ENCODE peak calls at places on chromosomes 5 and 9, in five cellular contexts. S is epithelial cell of esophagus, I is neural progenitor cell, N is body of pancreas, Q is endothelial cell. W is an unnamed sample.

GRCh38 chr5:89028579-89029272 is 145.7 kb upstream of the MEF2C start:
- DNase-seq in I (no peak), N (no peak), Q (no peak), S (peak; percentile 89), W (no peak)

GRCh38 chr5:159026781-159027180 is 72.9 kb downstream of the EBF1 start:
- DNase-seq in I (no peak), N (no peak), Q (no peak), S (no peak), W (no peak)

GRCh38 chr9:103361906-103362305 is 366.8 kb downstream of the CYLC2 start:
- DNase-seq in I (no peak), Q (no peak), N (no peak), S (peak; percentile 67), W (no peak)

GRCh38 chr5:29780401-29780800 is 1413.1 kb upstream of the CDH6 start:
- DNase-seq in Q (no peak), I (no peak), S (no peak), N (no peak), W (no peak)

GRCh38 chr5:27308151-27308550 is 269.8 kb upstream of the CDH9 start:
- DNase-seq in S (peak; percentile 72), I (no peak), Q (no peak), N (no peak), W (no peak)

GRCh38 chr5:100838048-100838473 is 65.0 kb downstream of the ST8SIA4 start:
- DNase-seq in I (no peak), S (peak; percentile 29), N (no peak), Q (no peak), W (no peak)

GRCh38 chr9:96655198-96655851 is at the start of gene PRXL2C:
- DNase-seq in I (no peak), Q (peak; percentile 82), S (peak; percentile 75), N (peak; percentile 86), W (peak; percentile 85)

GRCh38 chr5:127916875-127917573 is 166.5 kb upstream of the SLC12A2 start:
- DNase-seq in S (no peak), Q (no peak), I (no peak), N (no peak), W (no peak)

GRCh38 chr9:20511680-20512079 is 110.6 kb downstream of the MLLT3 start:
- DNase-seq in Q (no peak), I (no peak), S (no peak), N (no peak), W (no peak)

GRCh38 chr5:171418982-171419662 is at the start of gene FGF18:
- DNase-seq in I (peak; percentile 91), Q (peak; percentile 49), N (peak; percentile 22), S (peak; percentile 37), W (peak; percentile 81)

GRCh38 chr5:154086641-154087040 is 47.9 kb downstream of the MFAP3 start:
- DNase-seq in N (no peak), I (no peak), Q (no peak), S (no peak), W (no peak)

GRCh38 chr5:41878598-41879305 is 8.5 kb upstream of the OXCT1 start:
- DNase-seq in S (no peak), N (no peak), Q (no peak), I (no peak), W (no peak)

GRCh38 chr9:27528886-27529315 is 713 bp downstream of the MOB3B start:
- DNase-seq in I (peak; percentile 80), S (peak; percentile 86), Q (peak; percentile 50), N (peak; percentile 66), W (peak; percentile 40)

GRCh38 chr9:91261417-91261816 is 100.3 kb downstream of the AUH start:
- DNase-seq in Q (no peak), I (no peak), N (peak; percentile 15), S (no peak), W (no peak)

GRCh38 chr5:178149199-178149932 is 4.3 kb downstream of the NHP2 start:
- DNase-seq in N (no peak), Q (no peak), I (no peak), S (no peak), W (no peak)

GRCh38 chr9:92709240-92709639 is 39.3 kb upstream of the IPPK start:
- DNase-seq in Q (no peak), I (no peak), S (peak; percentile 70), N (no peak), W (no peak)

GRCh38 chr9:126226991-126227937 is 99.4 kb upstream of the MVB12B start:
- DNase-seq in I (no peak), S (no peak), Q (no peak), N (no peak), W (no peak)

GRCh38 chr5:72720205-72720604 is 96.3 kb upstream of the TNPO1 start:
- DNase-seq in S (peak; percentile 17), I (no peak), Q (no peak), N (peak; percentile 47), W (no peak)

GRCh38 chr5:81577091-81577490 is 173.8 kb downstream of the SSBP2 start:
- DNase-seq in N (no peak), Q (no peak), S (no peak), I (no peak), W (no peak)

GRCh38 chr9:92740015-92740408 is 24.6 kb downstream of the BICD2 start:
- DNase-seq in Q (no peak), I (no peak), N (no peak), S (no peak), W (no peak)

GRCh38 chr9:137807721-137808703 is 69.6 kb upstream of the CACNA1B start:
- DNase-seq in S (no peak), Q (no peak), I (no peak), N (no peak), W (no peak)

GRCh38 chr9:35406183-35406959 is 83.5 kb upstream of the RUSC2 start:
- DNase-seq in S (peak; percentile 69), Q (peak; percentile 36), N (peak; percentile 83), I (peak; percentile 93), W (no peak)

GRCh38 chr5:169991115-169991514 is 10.8 kb upstream of the INSYN2B start:
- DNase-seq in I (no peak), S (no peak), Q (no peak), N (no peak), W (no peak)

GRCh38 chr5:68460147-68460760 is 244.7 kb downstream of the PIK3R1 start:
- DNase-seq in Q (peak; percentile 51), N (peak; percentile 64), S (peak; percentile 73), I (peak; percentile 62), W (no peak)

GRCh38 chr9:96333958-96334357 is 32.0 kb upstream of the HSD17B3 start:
- DNase-seq in N (no peak), S (no peak), Q (no peak), I (no peak), W (no peak)

GRCh38 chr5:115333164-115333563 is 36.7 kb upstream of the CCDC112 start:
- DNase-seq in I (peak; percentile 5), N (no peak), Q (no peak), S (no peak), W (no peak)

GRCh38 chr5:74766348-74766886 is 500 bp downstream of the GFM2 start:
- DNase-seq in S (peak; percentile 77), Q (no peak), N (peak; percentile 9), I (peak; percentile 48), W (no peak)

GRCh38 chr5:140713562-140714094 is 13.4 kb downstream of the ZMAT2 start:
- DNase-seq in I (no peak), Q (no peak), N (no peak), S (no peak), W (no peak)

GRCh38 chr9:113427629-113428028 is 17.1 kb downstream of the C9orf43 start:
- DNase-seq in S (peak; percentile 58), N (no peak), I (no peak), Q (no peak), W (no peak)

GRCh38 chr9:87223397-87224246 is 274.0 kb upstream of the DAPK1 start:
- DNase-seq in N (no peak), S (no peak), Q (peak; percentile 7), I (no peak), W (no peak)

GRCh38 chr9:136564379-136564988 is 18.6 kb upstream of the NOTCH1 start:
- DNase-seq in N (peak; percentile 78), Q (no peak), S (no peak), I (no peak), W (no peak)
- TF ChIP-seq CTCF in N (no peak), Q (no peak), S (no peak), I (no peak), W (no peak)

GRCh38 chr9:89522979-89523305 is 25.0 kb upstream of the SEMA4D start:
- DNase-seq in N (no peak), I (no peak), S (no peak), Q (no peak), W (no peak)
- TF ChIP-seq CTCF in N (no peak), I (no peak), S (no peak), Q (no peak), W (no peak)

GRCh38 chr5:38258319-38259061 is at the start of gene EGFLAM:
- DNase-seq in S (peak; percentile 11), I (peak; percentile 84), Q (peak; percentile 53), N (peak; percentile 7), W (peak; percentile 43)
- TF ChIP-seq CTCF in S (peak; percentile 8), I (peak; percentile 32), Q (no peak), N (peak; percentile 19), W (no peak)

GRCh38 chr5:151284392-151284967 is 19.1 kb downstream of the SLC36A3 start:
- DNase-seq in I (peak; percentile 41), N (no peak), S (no peak), Q (peak; percentile 18), W (no peak)
- TF ChIP-seq CTCF in I (peak; percentile 66), N (no peak), S (peak; percentile 24), Q (peak; percentile 62), W (no peak)

DNA sequence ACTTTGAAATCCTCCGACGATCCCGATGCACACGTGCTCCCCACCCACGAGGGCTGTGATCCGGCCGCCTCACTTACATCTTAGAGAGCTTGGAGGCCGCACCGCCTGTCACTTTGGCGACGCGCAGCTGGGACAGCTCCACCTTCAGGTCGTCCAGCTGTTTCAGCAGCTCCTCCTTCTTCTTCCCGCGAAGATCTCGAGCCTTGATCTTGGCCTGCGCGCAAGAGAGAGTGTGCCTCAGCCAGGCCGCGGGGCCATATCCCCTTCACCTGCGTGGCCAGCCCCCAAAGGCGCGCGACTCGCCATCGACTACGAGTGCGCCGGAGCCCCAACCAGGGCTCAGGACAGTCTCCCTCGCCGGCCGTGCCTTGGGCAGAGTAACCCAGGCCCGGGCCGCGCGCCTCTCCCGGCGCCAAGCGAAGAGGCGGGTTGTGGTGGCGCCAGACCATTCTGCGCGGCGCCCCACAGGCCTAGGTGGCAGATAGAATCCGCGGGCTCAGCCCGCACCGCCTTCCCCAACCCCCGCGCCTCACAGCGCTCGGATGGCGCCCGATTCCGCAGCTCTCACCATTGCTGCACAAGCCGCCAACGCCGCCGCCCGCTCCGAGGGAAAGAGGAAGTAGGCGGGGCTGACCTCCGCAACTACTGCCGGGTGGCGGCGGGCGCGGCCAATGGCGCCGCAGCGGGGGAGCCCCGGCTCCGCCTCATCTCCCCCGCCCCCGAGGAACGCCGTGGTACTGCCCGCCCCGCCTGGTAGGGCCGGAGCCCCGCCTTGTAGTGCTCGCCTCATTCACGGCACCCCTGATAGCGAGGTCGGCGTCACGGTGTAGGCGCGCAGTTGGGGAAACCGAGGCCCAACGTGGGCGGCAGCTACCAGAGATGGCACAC is at the start of the genes ARPC5L and RPL35:
- DNase-seq in I (peak; percentile 98), S (peak; percentile 96), Q (peak; percentile 95), N (peak; percentile 94), W (peak; percentile 97)
- TF ChIP-seq CTCF in I (peak; percentile 34), S (peak; percentile 25), Q (peak; percentile 16), N (no peak), W (peak; percentile 30)

DNA sequence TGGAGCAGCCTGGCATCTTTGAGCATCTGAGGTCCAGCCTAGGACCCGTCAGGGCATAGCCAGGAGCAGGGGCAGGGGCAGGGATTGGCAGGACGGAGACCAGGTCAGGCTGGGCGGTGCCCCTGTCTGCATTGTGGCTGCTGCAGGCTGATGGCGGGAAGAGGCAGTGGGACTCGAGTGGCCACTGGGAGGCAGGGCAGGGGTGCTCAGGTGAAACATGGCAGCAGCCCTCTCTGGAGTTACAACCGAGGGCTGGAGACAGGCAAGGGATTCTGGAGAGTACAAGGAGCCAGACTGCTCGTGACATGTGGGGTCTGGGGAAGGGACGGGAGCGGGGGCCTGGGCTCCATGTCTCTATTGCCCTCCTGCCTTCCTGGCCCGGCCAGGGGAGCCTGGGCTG is 97.4 kb upstream of the RAPGEF1 start:
- DNase-seq in Q (peak; percentile 18), S (peak; percentile 4), N (peak; percentile 23), I (peak; percentile 49), W (peak; percentile 42)
- TF ChIP-seq CTCF in Q (no peak), S (no peak), N (peak; percentile 30), I (peak; percentile 35), W (peak; percentile 21)